ENCODE peak calls at places on chromosomes 4 and X, in seven cellular contexts. F, T, L, U, Z, S and P are unnamed samples.
A peak's percentile ranks its signal among the peaks of the same experiment; 100 is the strongest.

GRCh38 chrX:65894138-65894537 is 145.7 kb downstream of the VSIG4 start:
- DNase-seq in S (no peak), L (no peak), T (no peak), F (no peak), U (no peak), Z (no peak), P (no peak)

GRCh38 chr4:52750819-52751348 is 341 bp downstream of the ERVMER34-1 start:
- DNase-seq in L (no peak), Z (peak; percentile 7), F (peak; percentile 0), S (no peak), T (no peak), U (no peak), P (peak; percentile 6)

GRCh38 chr4:18524667-18525066 is 503.1 kb upstream of the LCORL start:
- DNase-seq in F (no peak), Z (no peak), T (no peak), U (no peak), S (no peak), L (no peak), P (no peak)

GRCh38 chr4:164571593-164572385 is 182.1 kb upstream of the SMIM31 start:
- DNase-seq in Z (no peak), L (no peak), T (no peak), S (no peak), F (peak; percentile 12), U (peak; percentile 23), P (peak; percentile 15)

GRCh38 chr4:113145519-113146291 is 96.3 kb downstream of the ANK2 start:
- DNase-seq in S (peak; percentile 24), L (no peak), T (no peak), F (no peak), U (no peak), Z (no peak), P (no peak)

GRCh38 chr4:182863501-182863900 is 53.7 kb downstream of the DCTD start:
- DNase-seq in S (no peak), U (no peak), Z (no peak), T (no peak), F (no peak), L (no peak), P (no peak)

GRCh38 chr4:36172650-36173049 is 71.7 kb downstream of the ARAP2 start:
- DNase-seq in F (no peak), Z (no peak), T (no peak), U (no peak), S (no peak), L (no peak), P (no peak)

GRCh38 chr4:39996811-39997210 is 19.1 kb upstream of the PDS5A start:
- DNase-seq in L (no peak), T (no peak), F (no peak), S (no peak), Z (no peak), U (no peak), P (no peak)

GRCh38 chr4:133759428-133759827 is 442.2 kb downstream of the PABPC4L start:
- DNase-seq in U (no peak), T (no peak), Z (no peak), L (no peak), F (no peak), S (no peak), P (no peak)

GRCh38 chr4:104693601-104694201 is 199.0 kb upstream of the CXXC4 start:
- DNase-seq in L (no peak), F (peak; percentile 55), U (peak; percentile 25), S (no peak), Z (no peak), T (no peak), P (peak; percentile 47)

GRCh38 chr4:630661-631060 is 5.3 kb downstream of the PDE6B start:
- DNase-seq in L (no peak), F (no peak), T (no peak), U (no peak), Z (no peak), S (peak; percentile 5), P (no peak)

DNA sequence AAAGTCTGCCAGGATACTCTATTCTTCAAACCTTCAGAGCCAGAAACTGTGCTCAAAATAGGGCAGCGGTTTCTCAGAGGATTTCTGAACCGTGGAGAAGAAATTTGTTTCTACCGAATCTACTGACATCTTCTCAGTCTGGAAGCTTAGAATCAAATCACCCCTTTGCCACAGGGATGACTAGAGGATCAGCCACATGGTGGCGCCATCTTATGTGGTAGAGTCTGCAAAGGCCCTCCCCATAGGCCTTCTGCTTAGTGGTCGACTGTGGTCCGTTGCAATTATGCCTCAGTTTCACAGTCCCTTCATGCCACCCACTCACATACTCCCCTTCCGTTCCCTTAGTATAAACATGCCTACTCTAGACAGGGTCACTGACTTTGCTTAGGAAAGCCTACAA is 680.7 kb upstream of the SPANXN1 start:
- DNase-seq in S (no peak), F (no peak), T (no peak), L (no peak), U (no peak), Z (no peak), P (no peak)
- TF ChIP-seq CTCF in S (no peak), F (no peak), T (no peak), L (no peak), U (no peak), Z (no peak), P (no peak)

GRCh38 chrX:110450050-110450449 is 91.4 kb downstream of the RTL9 start:
- DNase-seq in F (peak; percentile 78), Z (peak; percentile 43), T (peak; percentile 12), L (peak; percentile 61), S (peak; percentile 49), U (peak; percentile 72), P (peak; percentile 73)

GRCh38 chrX:110444996-110445395 is 86.3 kb downstream of the RTL9 start:
- DNase-seq in U (no peak), Z (no peak), T (no peak), L (no peak), F (no peak), S (no peak), P (no peak)

GRCh38 chrX:110448459-110448858 is 89.8 kb downstream of the RTL9 start:
- DNase-seq in S (no peak), Z (no peak), U (no peak), L (no peak), F (no peak), T (no peak), P (no peak)

GRCh38 chrX:110454336-110454735 is 95.7 kb downstream of the RTL9 start:
- DNase-seq in F (no peak), Z (no peak), S (no peak), U (no peak), L (no peak), T (no peak), P (no peak)

DNA sequence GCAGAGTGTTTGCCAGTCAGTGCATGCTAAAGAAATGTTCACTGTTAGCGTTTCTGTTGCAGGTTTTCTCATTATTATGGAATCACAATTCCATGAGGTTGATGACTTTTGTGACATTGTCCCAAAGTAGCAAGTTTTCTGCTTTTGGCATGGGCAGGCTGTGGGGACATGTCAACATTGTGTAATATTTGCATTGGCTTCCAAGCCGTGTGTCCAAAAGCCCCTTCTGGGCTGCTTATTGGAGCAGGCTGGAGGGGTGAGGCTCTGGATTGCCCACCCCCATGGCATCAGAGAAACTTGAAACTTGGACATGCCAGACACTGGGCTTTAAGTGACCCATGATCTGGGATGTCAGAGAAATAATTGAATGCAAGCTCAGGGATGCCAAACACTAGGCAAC is 90.7 kb downstream of the RTL9 start:
- DNase-seq in Z (no peak), L (no peak), F (no peak), S (no peak), T (no peak), U (no peak), P (no peak)
- H3K4me3 ChIP-seq in Z (no peak overlapping the region), L (no peak overlapping the region), F (no peak overlapping the region), S (no peak overlapping the region), T (no peak overlapping the region), U (no peak overlapping the region), P (no peak overlapping the region)

GRCh38 chrX:132676561-132677186 is 187.8 kb upstream of the MBNL3 start:
- DNase-seq in L (no peak), U (no peak), S (no peak), F (no peak), T (no peak), Z (no peak), P (no peak)
- TF ChIP-seq CTCF in L (no peak), U (no peak), S (no peak), F (no peak), T (no peak), Z (no peak), P (no peak)

DNA sequence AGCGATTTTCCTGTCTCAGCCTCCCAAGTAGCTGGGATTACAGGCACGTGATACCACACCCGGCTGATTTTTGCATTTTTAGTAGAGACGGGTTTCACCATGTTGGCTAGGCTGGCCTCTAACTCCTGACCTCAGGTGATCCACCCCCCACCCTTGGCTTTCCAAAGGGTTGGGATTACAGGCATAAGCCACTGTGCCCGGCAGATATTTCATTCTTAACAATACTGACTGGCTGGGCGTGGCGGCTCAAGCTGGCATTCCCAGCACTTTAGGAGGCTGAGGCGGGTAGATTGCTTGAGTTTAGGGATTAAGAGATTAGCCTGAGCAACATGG is 1.3 kb downstream of the PQBP1 start:
- DNase-seq in U (no peak), Z (no peak), F (no peak), S (no peak), T (no peak), L (no peak), P (no peak)
- H3K4me3 ChIP-seq in U (no peak overlapping the region), Z (peak overlapping the region; percentile 87), F (no peak overlapping the region), S (no peak overlapping the region), T (no peak overlapping the region), L (no peak overlapping the region), P (no peak overlapping the region)

GRCh38 chrX:138504254-138504653 is 207.3 kb downstream of the FGF13 start:
- DNase-seq in L (no peak), F (no peak), U (no peak), S (no peak), Z (no peak), T (no peak), P (no peak)
- TF ChIP-seq CTCF in L (no peak), F (no peak), U (no peak), S (no peak), Z (no peak), T (no peak), P (no peak)

GRCh38 chr4:5960197-5960880 is 57.9 kb downstream of the C4orf50 start:
- DNase-seq in L (no peak), U (no peak), F (no peak), Z (no peak), S (no peak), T (no peak), P (no peak)

GRCh38 chr4:5962416-5962815 is 55.8 kb downstream of the C4orf50 start:
- DNase-seq in Z (no peak), T (no peak), U (no peak), F (no peak), L (no peak), S (no peak), P (no peak)

GRCh38 chr4:5965225-5965624 is 53.0 kb downstream of the C4orf50 start:
- DNase-seq in U (no peak), S (no peak), L (no peak), F (no peak), Z (no peak), T (no peak), P (no peak)

GRCh38 chr4:5963611-5964010 is 54.6 kb downstream of the C4orf50 start:
- DNase-seq in T (no peak), F (no peak), Z (no peak), U (no peak), S (no peak), L (no peak), P (no peak)

GRCh38 chr4:5964030-5964429 is 54.2 kb downstream of the C4orf50 start:
- DNase-seq in S (no peak), Z (no peak), U (no peak), T (no peak), F (no peak), L (no peak), P (no peak)
- H3K4me3 ChIP-seq in S (no peak overlapping the region), Z (no peak overlapping the region), U (no peak overlapping the region), T (no peak overlapping the region), F (no peak overlapping the region), L (no peak overlapping the region), P (no peak overlapping the region)

GRCh38 chrX:12771445-12772069 is 19.7 kb upstream of the PRPS2 start:
- DNase-seq in Z (peak; percentile 27), U (peak; percentile 5), F (peak; percentile 16), S (peak; percentile 22), L (peak; percentile 16), T (no peak), P (peak; percentile 54)
- TF ChIP-seq CTCF in Z (peak; percentile 70), U (peak; percentile 76), F (peak; percentile 50), S (peak; percentile 61), L (peak; percentile 55), T (peak; percentile 77), P (peak; percentile 68)